ENCODE peak calls at places on chromosome 20, in seven cellular contexts. E is upper lobe of left lung, C is ovary, J is IMR-90, H is heart left ventricle, O is HepG2, T is HCT116. W is an unnamed sample.

GRCh38 chr20:63947638-63948456 is 8.4 kb downstream of the UCKL1 start:
- DNase-seq in C (peak; percentile 65), T (no peak), J (no peak), O (no peak), E (peak; percentile 69), H (peak; percentile 27), W (peak; percentile 48)

GRCh38 chr20:5776074-5776473 is 25.9 kb downstream of the SHLD1 start:
- DNase-seq in O (no peak), C (no peak), H (no peak), E (no peak), J (no peak), T (no peak), W (no peak)

GRCh38 chr20:9966966-9967365 is 67.8 kb upstream of the ANKEF1 start:
- DNase-seq in H (no peak), J (no peak), C (no peak), E (no peak), O (peak; percentile 13), T (no peak), W (no peak)

GRCh38 chr20:3406481-3407425 is 716 bp downstream of the DNAAF9 start:
- DNase-seq in E (peak; percentile 38), J (peak; percentile 40), H (peak; percentile 71), C (peak; percentile 42), T (no peak), O (peak; percentile 16), W (peak; percentile 69)

GRCh38 chr20:62539208-62539607 is 63.4 kb upstream of the GATA5 start:
- DNase-seq in O (no peak), E (no peak), T (no peak), H (no peak), J (no peak), C (no peak), W (no peak)

GRCh38 chr20:29079769-29080690 is 2177.4 kb upstream of the DEFB115 start:
- DNase-seq in C (no peak), E (peak; percentile 73), J (no peak), T (no peak), H (peak; percentile 29), O (peak; percentile 84), W (no peak)

GRCh38 chr20:32040142-32040953 is 11.7 kb upstream of the HCK start:
- DNase-seq in T (no peak), J (no peak), O (no peak), E (peak; percentile 52), H (peak; percentile 70), C (no peak), W (peak; percentile 68)

GRCh38 chr20:15547109-15547508 is 1026.1 kb downstream of the KIF16B start:
- DNase-seq in J (no peak), E (no peak), O (no peak), H (no peak), T (no peak), C (no peak), W (no peak)

GRCh38 chr20:38460040-38460623 is 12.5 kb upstream of the RALGAPB start:
- DNase-seq in H (no peak), C (no peak), O (peak; percentile 92), J (peak; percentile 81), E (no peak), T (peak; percentile 80), W (no peak)

GRCh38 chr20:43590036-43590391 is 723 bp upstream of the IFT52 start:
- DNase-seq in C (no peak), O (peak; percentile 30), H (no peak), T (no peak), J (no peak), E (no peak), W (peak; percentile 29)

GRCh38 chr20:45998761-45999160 is 9.9 kb upstream of the MMP9 start:
- DNase-seq in J (no peak), H (no peak), T (no peak), C (no peak), E (no peak), O (no peak), W (peak; percentile 37)

GRCh38 chr20:25047766-25048165 is 10.2 kb downstream of the ACSS1 start:
- DNase-seq in H (peak; percentile 5), O (no peak), E (no peak), C (no peak), T (no peak), J (no peak), W (no peak)

GRCh38 chr20:25045343-25045712 is 12.6 kb downstream of the ACSS1 start:
- DNase-seq in H (no peak), C (no peak), E (no peak), J (no peak), T (no peak), O (no peak), W (no peak)

GRCh38 chr20:25046181-25046641 is 11.7 kb downstream of the ACSS1 start:
- DNase-seq in T (no peak), O (peak; percentile 76), C (no peak), E (no peak), J (no peak), H (peak; percentile 86), W (peak; percentile 43)

GRCh38 chr20:25048519-25048952 is 9.4 kb downstream of the ACSS1 start:
- DNase-seq in H (peak; percentile 34), J (no peak), E (no peak), O (no peak), T (no peak), C (peak; percentile 16), W (peak; percentile 45)

DNA sequence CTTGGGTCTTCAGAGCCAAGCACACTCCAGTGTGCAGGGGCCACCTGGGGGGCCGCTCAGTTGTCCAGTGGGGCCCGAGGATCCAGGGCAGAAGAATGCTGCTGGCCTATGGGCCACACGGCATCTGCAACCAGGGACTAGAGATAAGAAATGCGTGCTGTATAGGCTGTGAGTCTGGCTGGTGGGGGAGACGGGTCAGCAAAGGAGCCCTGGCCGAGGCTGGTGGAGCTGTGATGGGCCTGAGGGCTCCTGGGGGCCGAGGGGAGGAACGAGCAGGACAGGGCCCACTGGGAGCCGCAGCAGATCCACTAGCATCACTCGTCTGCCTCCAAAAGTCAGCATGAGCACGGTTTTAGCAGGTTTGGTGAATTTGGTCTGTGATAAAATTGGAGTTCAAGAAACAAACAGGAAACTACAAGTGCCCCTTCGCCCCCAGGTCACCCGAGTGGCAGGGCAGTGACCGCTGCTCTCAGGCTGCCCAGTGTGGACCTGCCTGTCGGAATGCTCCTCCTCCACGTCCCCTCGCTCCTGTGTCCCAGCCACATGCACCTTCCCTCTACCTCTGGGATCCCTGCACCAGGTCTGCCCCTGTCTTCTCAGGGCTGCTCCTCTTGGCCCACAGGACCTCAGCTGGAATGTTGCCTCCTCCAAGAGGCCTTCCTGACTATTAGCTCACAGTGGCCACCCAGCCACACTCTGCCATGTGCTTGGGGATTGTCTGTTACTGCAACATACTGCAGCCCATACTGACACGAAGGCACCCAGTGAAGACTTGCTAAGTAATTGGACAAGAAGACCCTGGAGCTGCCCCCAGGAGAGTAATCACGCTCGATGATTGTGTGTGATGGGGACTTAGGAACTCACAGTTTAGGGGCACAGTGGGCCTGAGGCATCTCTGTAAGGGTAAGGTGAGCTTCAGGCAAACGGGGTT is 10.9 kb downstream of the ACSS1 start:
- DNase-seq in E (no peak), C (no peak), O (no peak), T (no peak), J (no peak), H (peak; percentile 16), W (peak; percentile 38)
- H3K27ac ChIP-seq in E (no peak overlapping the region), C (no peak overlapping the region), O (no peak overlapping the region), T (no peak overlapping the region), J (no peak overlapping the region), H (peak overlapping the region; percentile 93), W (no peak overlapping the region)

GRCh38 chr20:1327827-1328679 is 886 bp downstream of the SDCBP2 start:
- DNase-seq in C (no peak), J (no peak), T (no peak), E (no peak), H (no peak), O (peak; percentile 79), W (peak; percentile 9)

GRCh38 chr20:1328680-1329330 is at the start of gene SDCBP2:
- DNase-seq in H (no peak), C (no peak), T (peak; percentile 23), J (no peak), E (no peak), O (no peak), W (peak; percentile 92)

GRCh38 chr20:1331101-1331500 is 2.2 kb upstream of the SDCBP2 start:
- DNase-seq in T (no peak), J (no peak), E (no peak), C (no peak), H (no peak), O (no peak), W (peak; percentile 29)

GRCh38 chr20:1331801-1332453 is 3.0 kb upstream of the SDCBP2 start:
- DNase-seq in H (no peak), J (no peak), C (no peak), O (no peak), T (no peak), E (no peak), W (no peak)

DNA sequence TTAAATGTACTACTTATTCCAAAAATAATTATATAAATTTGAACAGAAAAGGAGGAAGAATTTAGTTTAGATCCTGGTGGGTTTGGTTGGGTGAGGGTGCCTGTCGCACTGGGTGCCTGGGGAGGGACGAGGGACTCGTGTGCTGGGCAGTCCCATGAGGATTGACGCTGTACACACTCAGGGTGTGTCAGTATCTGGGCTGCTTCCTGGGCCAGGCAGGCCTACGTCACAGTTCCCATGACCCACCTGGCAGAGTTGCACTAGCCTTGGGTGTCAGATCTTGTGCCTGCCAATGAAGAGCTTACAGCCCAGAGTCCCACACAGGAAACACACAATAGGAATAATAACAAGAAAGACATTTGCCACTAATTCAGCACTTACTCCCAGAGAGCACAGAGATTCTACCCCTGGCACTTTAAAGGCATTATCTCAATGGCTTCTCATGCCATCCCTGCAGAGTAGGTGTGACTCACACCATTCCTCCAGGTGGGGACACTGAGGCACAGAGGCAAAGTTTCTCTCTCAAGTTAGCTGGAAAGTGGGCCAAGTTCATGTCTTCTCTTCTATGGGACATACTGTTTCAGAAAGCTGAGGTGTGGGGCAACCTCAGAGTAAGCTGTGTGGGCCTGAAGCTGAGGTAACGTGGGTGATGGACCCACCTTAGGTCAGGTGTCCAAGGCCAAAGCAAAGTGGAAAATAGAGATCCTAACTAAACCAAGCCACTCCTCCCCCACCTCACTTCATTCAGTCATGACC is 1.3 kb upstream of the SDCBP2 start:
- DNase-seq in O (no peak), J (no peak), T (no peak), H (peak; percentile 82), E (no peak), C (no peak), W (peak; percentile 43)
- TF ChIP-seq POLR2A in O (no peak), J (no peak), T (no peak), H (no peak), E (no peak), C (no peak), W (peak; percentile 25)

DNA sequence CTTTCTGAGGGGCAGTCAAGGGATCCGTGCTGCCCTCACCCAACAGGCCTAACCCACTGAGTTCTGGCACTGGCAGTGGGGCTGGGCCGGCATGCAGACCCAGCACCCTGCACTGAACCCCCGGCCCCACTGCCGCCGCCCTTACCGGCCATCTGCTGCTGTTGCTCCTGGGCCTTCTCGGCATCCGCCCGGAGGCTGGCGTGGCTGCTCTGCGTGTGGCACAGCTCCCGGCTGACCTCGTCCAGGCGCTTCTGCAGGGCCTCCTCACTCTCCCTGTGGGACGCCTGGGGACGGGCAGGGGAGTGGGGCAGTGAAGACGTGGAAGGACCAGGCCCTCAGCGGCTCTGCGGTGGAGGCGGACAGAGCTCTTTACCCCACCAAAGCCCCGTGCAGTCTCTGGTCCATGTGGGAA is 52.4 kb downstream of the RRBP1 start:
- DNase-seq in C (no peak), J (no peak), T (no peak), O (no peak), E (peak; percentile 79), H (peak; percentile 17), W (no peak)
- H3K27ac ChIP-seq in C (no peak overlapping the region), J (no peak overlapping the region), T (no peak overlapping the region), O (no peak overlapping the region), E (no peak overlapping the region), H (no peak overlapping the region), W (no peak overlapping the region)

DNA sequence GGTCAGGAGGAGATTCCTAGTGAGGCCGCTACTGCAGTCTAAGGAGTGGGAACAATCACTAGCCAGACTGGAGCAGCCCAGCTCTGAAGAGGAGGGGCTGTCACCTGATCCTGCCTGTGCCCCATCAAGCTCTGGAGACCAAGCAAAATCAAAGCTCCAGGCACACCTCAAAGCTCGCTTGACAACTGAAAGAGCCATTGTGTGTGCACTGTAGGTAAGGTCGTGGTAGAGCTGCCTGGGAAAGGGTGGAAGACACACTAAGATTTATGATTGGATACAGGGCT is 58.2 kb downstream of the CSE1L start:
- DNase-seq in E (no peak), C (no peak), H (no peak), O (no peak), T (no peak), J (no peak), W (no peak)
- TF ChIP-seq POLR2A in E (no peak), C (no peak), H (no peak), O (peak; percentile 18), T (no peak), J (no peak), W (no peak)